ENCODE peak calls at places on chromosomes 3 and 15, in four cellular contexts. M is K562, Y is HepG2, C is GM12878. H is an unnamed sample.

GRCh38 chr3:159080236-159080635 is 278.4 kb downstream of the MFSD1 start:
- DNase-seq in M (no peak), Y (no peak), C (no peak), H (no peak)

GRCh38 chr15:65953622-65954021 is 84.3 kb downstream of the RAB11A start:
- DNase-seq in M (no peak), Y (no peak), C (no peak), H (no peak)

GRCh38 chr3:108180214-108180613 is 42.0 kb downstream of the IFT57 start:
- DNase-seq in M (no peak), Y (no peak), C (no peak), H (no peak)

GRCh38 chr3:172034786-172035685 is 4.3 kb upstream of the FNDC3B start:
- DNase-seq in M (peak), Y (no peak), C (no peak), H (peak)

GRCh38 chr15:40238927-40239591 is at the start of gene PAK6:
- DNase-seq in M (peak), Y (no peak), C (no peak), H (peak)

GRCh38 chr15:65085990-65086679 is 9.6 kb downstream of the KBTBD13 start:
- DNase-seq in M (peak), Y (peak), C (no peak), H (peak)

GRCh38 chr3:114827495-114827894 is 319.6 kb downstream of the ZBTB20 start:
- DNase-seq in M (peak), Y (peak), C (peak), H (peak)

GRCh38 chr15:67138946-67139855 is 73.8 kb downstream of the SMAD3 start:
- DNase-seq in M (no peak), Y (no peak), C (no peak), H (peak)

GRCh38 chr3:170499562-170500156 is 81.0 kb downstream of the CLDN11 start:
- DNase-seq in M (peak), Y (peak), C (no peak), H (peak)

GRCh38 chr15:73930790-73931281 is 4.6 kb downstream of the LOXL1 start:
- DNase-seq in M (no peak), Y (no peak), C (no peak), H (no peak)

DNA sequence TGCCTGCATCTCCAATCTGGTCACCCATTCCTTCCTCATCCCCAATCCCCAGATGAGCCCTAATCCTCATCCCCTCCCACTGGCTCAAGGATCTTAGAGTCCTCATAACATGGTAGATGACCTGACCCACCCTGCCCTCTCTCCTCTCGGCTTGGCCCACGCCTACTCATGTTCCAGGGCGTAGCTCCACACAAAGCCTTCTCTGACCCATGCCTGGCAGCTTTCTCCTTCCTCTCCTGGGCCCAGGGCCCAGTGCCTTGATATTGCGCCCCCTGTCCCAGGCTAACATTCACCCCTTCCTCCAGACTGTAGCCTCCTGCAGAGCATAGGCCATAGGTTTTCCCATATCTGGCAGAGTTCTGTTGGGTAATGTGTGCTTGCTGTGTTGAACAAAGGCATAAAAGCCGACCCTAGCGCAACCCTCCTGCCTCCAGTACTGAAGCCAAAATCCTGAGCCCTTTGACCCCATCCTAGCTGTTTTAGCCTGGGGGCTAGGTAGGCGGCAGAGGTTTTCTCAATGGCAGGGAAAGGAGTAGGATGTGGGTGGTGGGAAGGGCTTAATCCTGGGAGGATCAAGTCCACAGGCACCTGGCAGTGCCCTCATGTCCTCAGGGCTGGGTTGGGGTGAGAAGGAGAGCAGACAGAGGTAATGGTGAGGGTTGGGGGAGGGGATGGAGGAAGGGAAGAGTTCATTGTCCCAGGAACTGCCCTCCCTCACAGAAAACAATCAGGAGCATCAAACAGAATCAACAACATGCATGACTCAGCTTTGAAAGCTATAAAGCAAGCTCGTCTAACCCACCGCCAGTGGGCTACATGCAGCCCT is 35.5 kb downstream of the MESD start:
- DNase-seq in M (peak), Y (peak), C (no peak), H (no peak)
- TF ChIP-seq FOXM1 in M (no peak), Y (no peak), C (no peak), H (no peak)

GRCh38 chr3:57065588-57065987 is 5.1 kb downstream of the SPATA12 start:
- DNase-seq in M (no peak), Y (no peak), C (no peak), H (peak)

GRCh38 chr3:57068437-57069089 is 8.1 kb downstream of the SPATA12 start:
- DNase-seq in M (peak), Y (no peak), C (peak), H (no peak)

GRCh38 chr3:57064615-57065014 is 4.2 kb downstream of the SPATA12 start:
- DNase-seq in M (no peak), Y (no peak), C (no peak), H (no peak)

GRCh38 chr3:57069471-57070010 is 9.1 kb downstream of the SPATA12 start:
- DNase-seq in M (no peak), Y (no peak), C (no peak), H (no peak)

DNA sequence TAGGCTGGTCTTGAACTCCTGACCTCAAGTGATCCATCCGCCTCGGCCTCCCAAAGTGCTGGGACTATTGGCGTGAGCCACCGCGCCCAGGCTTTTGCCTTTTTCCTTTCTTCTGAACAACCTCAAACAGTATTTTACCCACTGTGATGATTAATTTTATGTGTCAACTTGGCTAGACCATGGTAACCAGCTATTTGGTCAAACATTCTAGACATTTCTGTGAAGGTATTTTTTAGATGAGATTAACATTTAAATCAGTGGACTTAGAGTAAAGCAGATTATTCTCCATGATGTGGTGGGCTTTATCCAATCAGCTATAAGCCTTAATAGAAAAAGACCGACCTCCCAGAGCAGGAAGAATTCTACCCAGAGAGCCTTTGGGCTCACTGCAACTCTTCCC is 6.0 kb downstream of the SPATA12 start:
- DNase-seq in M (no peak), Y (no peak), C (no peak), H (no peak)
- TF ChIP-seq BHLHE40 in M (no peak), Y (no peak), C (no peak), H (no peak)

DNA sequence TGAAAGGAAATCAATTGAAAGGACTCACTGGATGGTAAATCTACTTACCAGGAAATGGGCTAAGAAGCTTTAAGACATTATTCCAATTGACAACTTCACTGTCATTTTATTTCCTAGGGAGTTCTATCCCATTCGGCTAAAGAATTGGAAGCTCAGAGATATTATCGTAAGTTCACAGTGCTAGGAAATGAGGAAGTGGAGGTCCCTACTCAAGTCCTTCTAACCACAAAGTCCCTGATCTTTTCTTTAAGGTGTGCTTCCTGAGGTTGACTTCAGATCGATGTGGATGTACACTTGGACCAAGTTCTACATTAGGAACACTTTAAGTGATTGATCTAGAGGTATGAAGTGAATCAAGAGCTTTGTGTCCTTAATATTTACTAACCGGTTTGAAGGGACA is 63.6 kb downstream of the MDFIC2 start:
- DNase-seq in M (no peak), Y (no peak), C (no peak), H (no peak)
- TF ChIP-seq FOXM1 in M (no peak), Y (no peak), C (no peak), H (no peak)

DNA sequence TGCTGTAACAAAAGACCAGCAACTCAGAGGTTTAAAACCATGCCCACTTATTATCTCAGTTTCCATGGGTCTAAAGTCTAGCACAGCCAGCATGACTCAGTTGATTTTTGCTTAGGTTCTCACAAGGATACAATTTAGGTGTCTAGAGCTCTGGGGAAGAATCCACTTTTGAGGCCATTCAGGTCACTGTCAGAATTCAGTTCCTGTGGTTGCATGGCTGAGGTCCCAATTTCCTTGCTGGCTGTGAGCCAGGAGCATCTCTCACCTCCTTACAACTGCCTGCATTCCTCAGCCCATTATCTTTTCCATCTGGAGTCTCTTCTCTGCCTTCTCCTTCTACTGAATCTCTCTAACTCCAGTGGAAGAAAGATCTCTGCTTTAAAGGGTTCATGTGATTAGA is 240.5 kb upstream of the CFAP20DC start:
- DNase-seq in M (no peak), Y (no peak), C (no peak), H (no peak)
- TF ChIP-seq BHLHE40 in M (no peak), Y (no peak), C (no peak), H (no peak)

DNA sequence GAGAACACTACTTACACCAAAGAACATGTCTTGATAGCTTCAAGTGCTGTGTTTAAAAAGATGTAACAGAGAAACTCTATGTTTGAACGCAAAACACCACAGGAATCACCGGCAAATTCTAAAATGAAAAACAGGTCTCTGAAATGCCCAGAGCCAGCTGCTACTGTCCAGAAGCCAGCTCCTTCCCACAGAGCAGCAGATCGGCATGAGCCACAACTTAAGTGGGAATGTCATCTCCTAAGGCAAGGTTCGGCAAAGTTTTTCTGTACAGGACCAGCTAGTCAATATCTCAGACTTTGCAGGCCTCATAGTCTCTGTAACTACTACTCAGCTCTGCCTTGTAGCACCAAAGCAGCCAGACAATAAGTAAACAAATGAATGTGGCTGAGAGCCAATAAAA is 4.9 kb downstream of the PLOD2 start:
- DNase-seq in M (no peak), Y (no peak), C (no peak), H (no peak)
- TF ChIP-seq FOXM1 in M (no peak), Y (no peak), C (no peak), H (no peak)

DNA sequence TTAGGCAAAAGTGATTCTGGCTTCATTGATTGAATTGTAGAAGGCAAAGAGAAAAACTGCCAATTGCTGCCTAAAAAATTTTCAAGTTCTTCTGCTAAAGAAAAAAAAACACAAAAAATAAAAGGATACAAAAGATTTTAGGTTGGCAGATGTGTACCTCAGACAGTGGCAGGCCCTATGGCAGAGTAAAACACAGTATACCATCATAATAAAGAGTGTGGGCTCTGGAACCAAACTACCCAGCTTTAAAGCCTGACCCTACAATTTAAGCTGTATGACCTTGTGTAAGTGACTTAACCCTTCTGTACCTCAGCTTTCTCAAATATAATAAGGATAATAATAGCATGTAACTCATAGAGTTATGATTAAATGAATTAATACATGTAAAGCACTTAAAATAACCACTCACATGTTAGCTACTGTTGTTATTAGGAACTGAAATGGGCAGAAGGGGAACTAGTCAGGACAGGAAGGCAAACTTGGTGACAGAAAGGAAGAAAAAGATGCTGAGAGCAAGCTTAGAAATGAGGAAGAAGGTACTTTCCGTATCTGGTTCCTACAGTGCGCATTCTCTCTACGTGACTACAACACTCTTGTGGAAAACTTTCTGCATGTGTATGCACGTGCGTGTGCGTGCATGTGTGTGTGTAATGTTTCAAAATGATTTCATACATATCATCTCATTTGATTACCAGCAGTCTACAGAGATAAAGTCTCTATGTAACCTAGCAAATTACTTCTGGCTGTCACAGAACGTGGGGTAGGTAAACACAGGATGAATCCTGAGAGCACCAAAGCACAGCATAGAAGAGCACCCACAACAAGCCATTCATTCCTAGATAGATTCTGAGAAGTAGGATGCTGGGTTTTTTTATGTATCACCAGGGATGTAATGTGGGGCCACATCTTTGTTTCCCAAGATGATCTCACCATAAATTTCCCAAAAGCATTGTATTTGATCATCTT is 13.7 kb upstream of the GATM start:
- DNase-seq in M (no peak), Y (no peak), C (peak), H (no peak)
- TF ChIP-seq BHLHE40 in M (no peak), Y (no peak), C (peak), H (no peak)

GRCh38 chr15:52350423-52350822 is 54.8 kb upstream of the MYO5C start:
- DNase-seq in M (no peak), Y (peak), C (no peak), H (no peak)

GRCh38 chr15:52351206-52351907 is 55.8 kb upstream of the MYO5C start:
- DNase-seq in M (no peak), Y (no peak), C (no peak), H (no peak)

GRCh38 chr15:52344592-52344991 is 49.0 kb upstream of the MYO5C start:
- DNase-seq in M (no peak), Y (no peak), C (no peak), H (no peak)

GRCh38 chr15:52348056-52348745 is 52.6 kb upstream of the MYO5C start:
- DNase-seq in M (no peak), Y (no peak), C (no peak), H (no peak)

DNA sequence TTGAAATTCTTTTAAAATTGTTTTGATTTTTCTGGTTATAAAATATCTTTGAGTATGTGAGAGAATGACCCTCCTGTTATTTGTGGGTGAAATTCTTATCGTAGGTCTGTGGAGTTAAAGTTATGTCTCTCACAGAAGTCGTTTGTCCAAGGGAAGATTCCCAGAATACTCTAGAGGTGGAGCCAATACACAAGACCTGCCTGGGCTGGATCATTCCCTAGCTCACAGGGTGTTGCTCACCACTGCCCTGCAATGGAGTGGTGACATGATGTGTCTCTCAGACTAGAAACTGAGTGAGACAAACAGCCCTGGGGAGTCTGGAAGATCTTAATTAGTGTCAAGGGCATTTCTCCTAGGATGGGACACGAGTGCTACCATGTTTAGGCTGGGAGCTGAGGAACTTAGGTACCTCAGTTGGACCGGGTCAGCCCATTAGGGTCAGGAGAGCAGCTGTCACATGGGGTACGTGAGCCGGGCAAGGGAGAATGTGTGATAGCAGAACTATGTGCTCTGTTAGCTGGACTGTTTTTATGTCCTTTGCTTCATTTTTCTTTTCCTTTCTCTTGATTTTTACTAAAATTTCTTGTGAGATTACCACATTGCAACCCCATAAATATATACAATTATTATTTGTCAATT is 53.6 kb upstream of the MYO5C start:
- DNase-seq in M (no peak), Y (no peak), C (no peak), H (no peak)
- TF ChIP-seq FOXM1 in M (no peak), Y (no peak), C (no peak), H (no peak)

GRCh38 chr15:30953183-30953582 is 38.2 kb downstream of the MTMR10 start:
- DNase-seq in M (no peak), Y (no peak), C (no peak), H (no peak)
- TF ChIP-seq BHLHE40 in M (no peak), Y (no peak), C (no peak), H (no peak)

H was measured in HEK293T.